ENCODE peak calls at places on chromosomes 11 and 22, in four cellular contexts. One of them, this sample, is unnamed.

GRCh38 chr22:39674536-39674935 is 104.0 kb downstream of the CACNA1I start:
- DNase-seq in HCT116: no peak
- DNase-seq in NCI-H1694 treated with DMSO at 0.1 percent for 48 hours: no peak
- DNase-seq in stimulated activated CD8-positive, alpha-beta memory T cell treated with anti-CD3 and anti-CD28 coated beads, Interleukin-7, amount 100 ng/mL, for 1 hour: no peak
- DNase-seq in this sample: no peak

GRCh38 chr11:24635588-24636290 is 138.9 kb downstream of the LUZP2 start:
- DNase-seq in stimulated activated CD8-positive, alpha-beta memory T cell treated with anti-CD3 and anti-CD28 coated beads, Interleukin-7, amount 100 ng/mL, for 1 hour: no peak
- DNase-seq in NCI-H1694 treated with DMSO at 0.1 percent for 48 hours: no peak
- DNase-seq in HCT116: no peak
- DNase-seq in this sample: no peak

GRCh38 chr11:86115542-86116385 is 46.9 kb upstream of the PICALM start:
- DNase-seq in HCT116: no peak
- DNase-seq in NCI-H1694 treated with DMSO at 0.1 percent for 48 hours: no peak
- DNase-seq in stimulated activated CD8-positive, alpha-beta memory T cell treated with anti-CD3 and anti-CD28 coated beads, Interleukin-7, amount 100 ng/mL, for 1 hour: no peak
- DNase-seq in this sample: no peak

GRCh38 chr11:128240546-128240945 is 346.8 kb downstream of the ETS1 start:
- DNase-seq in HCT116: no peak
- DNase-seq in stimulated activated CD8-positive, alpha-beta memory T cell treated with anti-CD3 and anti-CD28 coated beads, Interleukin-7, amount 100 ng/mL, for 1 hour: no peak
- DNase-seq in NCI-H1694 treated with DMSO at 0.1 percent for 48 hours: no peak
- DNase-seq in this sample: no peak

GRCh38 chr11:34150494-34151151 is 45.2 kb downstream of the NAT10 start:
- DNase-seq in NCI-H1694 treated with DMSO at 0.1 percent for 48 hours: no peak
- DNase-seq in stimulated activated CD8-positive, alpha-beta memory T cell treated with anti-CD3 and anti-CD28 coated beads, Interleukin-7, amount 100 ng/mL, for 1 hour: no peak
- DNase-seq in HCT116: no peak
- DNase-seq in this sample: no peak

GRCh38 chr22:39314251-39314971 is 5.0 kb downstream of the RPL3 start:
- DNase-seq in NCI-H1694 treated with DMSO at 0.1 percent for 48 hours: no peak
- DNase-seq in HCT116: no peak
- DNase-seq in stimulated activated CD8-positive, alpha-beta memory T cell treated with anti-CD3 and anti-CD28 coated beads, Interleukin-7, amount 100 ng/mL, for 1 hour: no peak
- DNase-seq in this sample: peak

GRCh38 chr11:102882389-102883024 is 7.7 kb upstream of the MMP12 start:
- DNase-seq in stimulated activated CD8-positive, alpha-beta memory T cell treated with anti-CD3 and anti-CD28 coated beads, Interleukin-7, amount 100 ng/mL, for 1 hour: no peak
- DNase-seq in NCI-H1694 treated with DMSO at 0.1 percent for 48 hours: no peak
- DNase-seq in HCT116: no peak
- DNase-seq in this sample: no peak

GRCh38 chr11:23727821-23728220 is 769.0 kb upstream of the LUZP2 start:
- DNase-seq in NCI-H1694 treated with DMSO at 0.1 percent for 48 hours: no peak
- DNase-seq in HCT116: no peak
- DNase-seq in stimulated activated CD8-positive, alpha-beta memory T cell treated with anti-CD3 and anti-CD28 coated beads, Interleukin-7, amount 100 ng/mL, for 1 hour: no peak
- DNase-seq in this sample: no peak

GRCh38 chr22:36027579-36027959 is 1.1 kb downstream of the RBFOX2 start:
- DNase-seq in stimulated activated CD8-positive, alpha-beta memory T cell treated with anti-CD3 and anti-CD28 coated beads, Interleukin-7, amount 100 ng/mL, for 1 hour: no peak
- DNase-seq in NCI-H1694 treated with DMSO at 0.1 percent for 48 hours: no peak
- DNase-seq in HCT116: no peak
- DNase-seq in this sample: peak

GRCh38 chr11:47413908-47414684 is 5.7 kb downstream of the SLC39A13 start:
- DNase-seq in stimulated activated CD8-positive, alpha-beta memory T cell treated with anti-CD3 and anti-CD28 coated beads, Interleukin-7, amount 100 ng/mL, for 1 hour: no peak
- DNase-seq in NCI-H1694 treated with DMSO at 0.1 percent for 48 hours: no peak
- DNase-seq in HCT116: no peak
- DNase-seq in this sample: no peak

GRCh38 chr22:44126807-44127206 is 53.9 kb upstream of the PARVG start:
- DNase-seq in HCT116: no peak
- DNase-seq in stimulated activated CD8-positive, alpha-beta memory T cell treated with anti-CD3 and anti-CD28 coated beads, Interleukin-7, amount 100 ng/mL, for 1 hour: no peak
- DNase-seq in NCI-H1694 treated with DMSO at 0.1 percent for 48 hours: no peak
- DNase-seq in this sample: no peak

GRCh38 chr22:39179401-39179827 is 26.9 kb upstream of the CBX7 start:
- DNase-seq in HCT116: no peak
- DNase-seq in NCI-H1694 treated with DMSO at 0.1 percent for 48 hours: no peak
- DNase-seq in stimulated activated CD8-positive, alpha-beta memory T cell treated with anti-CD3 and anti-CD28 coated beads, Interleukin-7, amount 100 ng/mL, for 1 hour: no peak
- DNase-seq in this sample: no peak

GRCh38 chr22:29994941-29995340 is 85.3 kb upstream of the HORMAD2 start:
- DNase-seq in NCI-H1694 treated with DMSO at 0.1 percent for 48 hours: no peak
- DNase-seq in HCT116: no peak
- DNase-seq in stimulated activated CD8-positive, alpha-beta memory T cell treated with anti-CD3 and anti-CD28 coated beads, Interleukin-7, amount 100 ng/mL, for 1 hour: no peak
- DNase-seq in this sample: no peak

GRCh38 chr11:71147331-71147730 is 105.0 kb downstream of the SHANK2 start:
- DNase-seq in HCT116: no peak
- DNase-seq in stimulated activated CD8-positive, alpha-beta memory T cell treated with anti-CD3 and anti-CD28 coated beads, Interleukin-7, amount 100 ng/mL, for 1 hour: no peak
- DNase-seq in NCI-H1694 treated with DMSO at 0.1 percent for 48 hours: no peak
- DNase-seq in this sample: no peak